ENCODE peak calls at places on chromosome 2, in nine cellular contexts. E is fibroblast of mammary gland, T is cardiac fibroblast, M is foreskin fibroblast, H is stomach, K is sigmoid colon, Q is brain microvascular endothelial cell, O is mammary epithelial cell, S is astrocyte of the spinal cord. U is an unnamed sample.

GRCh38 chr2:44181648-44182047 is 13.0 kb downstream of the PPM1B start:
- DNase-seq in E (no peak), T (no peak), M (no peak), H (no peak), K (no peak), Q (no peak), O (no peak), S (no peak), U (no peak)

GRCh38 chr2:26479971-26480750 is 2.2 kb upstream of the OTOF start:
- DNase-seq in E (no peak), T (no peak), M (no peak), H (no peak), K (no peak), Q (no peak), O (no peak), S (no peak), U (no peak)

GRCh38 chr2:46336560-46336959 is 39.4 kb downstream of the EPAS1 start:
- DNase-seq in E (peak; percentile 87), T (peak; percentile 49), M (peak; percentile 83), H (no peak), K (no peak), Q (peak; percentile 56), O (no peak), S (peak; percentile 51), U (no peak)

GRCh38 chr2:46162329-46162870 is 134.8 kb upstream of the EPAS1 start:
- DNase-seq in E (peak; percentile 78), T (peak; percentile 66), M (peak; percentile 33), H (no peak), K (no peak), Q (no peak), O (no peak), S (no peak), U (no peak)

GRCh38 chr2:70944291-70944690 is 8.6 kb downstream of the ATP6V1B1 start:
- DNase-seq in E (no peak), T (no peak), M (no peak), H (no peak), K (peak; percentile 60), Q (no peak), O (no peak), S (no peak), U (no peak)

GRCh38 chr2:114661926-114662670 is 219.7 kb downstream of the DPP10 start:
- DNase-seq in E (no peak), T (no peak), M (no peak), H (no peak), K (peak; percentile 59), Q (no peak), O (no peak), S (no peak), U (no peak)

GRCh38 chr2:148907085-148907785 is 32.2 kb downstream of the KIF5C start:
- DNase-seq in E (no peak), T (no peak), M (no peak), H (no peak), K (no peak), Q (no peak), O (no peak), S (no peak), U (no peak)

GRCh38 chr2:212974692-212975091 is 176.7 kb downstream of the IKZF2 start:
- DNase-seq in E (peak; percentile 75), T (peak; percentile 82), M (peak; percentile 59), H (no peak), K (no peak), Q (peak; percentile 84), O (peak; percentile 88), S (peak; percentile 70), U (peak; percentile 78)

GRCh38 chr2:149729575-149729974 is 142.0 kb upstream of the MMADHC start:
- DNase-seq in E (no peak), T (no peak), M (no peak), H (no peak), K (no peak), Q (no peak), O (no peak), S (no peak), U (no peak)

GRCh38 chr2:74527741-74528140 is 1.7 kb upstream of the DQX1 start:
- DNase-seq in E (no peak), T (no peak), M (no peak), H (no peak), K (no peak), Q (no peak), O (no peak), S (no peak), U (no peak)

GRCh38 chr2:28437142-28437835 is 44.6 kb downstream of the FOSL2 start:
- DNase-seq in E (no peak), T (no peak), M (no peak), H (no peak), K (peak; percentile 58), Q (no peak), O (peak; percentile 68), S (no peak), U (no peak)

GRCh38 chr2:151027147-151027546 is 234.5 kb downstream of the RBM43 start:
- DNase-seq in E (peak; percentile 5), T (no peak), M (peak; percentile 27), H (no peak), K (no peak), Q (no peak), O (no peak), S (no peak), U (no peak)

GRCh38 chr2:26122633-26123032 is 50.3 kb upstream of the GAREM2 start:
- DNase-seq in E (no peak), T (no peak), M (no peak), H (no peak), K (no peak), Q (no peak), O (no peak), S (no peak), U (no peak)

GRCh38 chr2:55361465-55362189 is 58.0 kb downstream of the CCDC88A start:
- DNase-seq in E (no peak), T (no peak), M (no peak), H (no peak), K (no peak), Q (no peak), O (no peak), S (no peak), U (no peak)

GRCh38 chr2:127463155-127463991 is 45.1 kb downstream of the PROC start:
- DNase-seq in E (no peak), T (no peak), M (no peak), H (no peak), K (no peak), Q (no peak), O (no peak), S (no peak), U (no peak)

GRCh38 chr2:240468300-240469238 is 33.1 kb downstream of the GPC1 start:
- DNase-seq in E (peak; percentile 15), T (no peak), M (no peak), H (no peak), K (peak; percentile 57), Q (no peak), O (no peak), S (no peak), U (no peak)

GRCh38 chr2:70926042-70926441 is 9.7 kb upstream of the ATP6V1B1 start:
- DNase-seq in E (no peak), T (no peak), M (no peak), H (no peak), K (peak; percentile 25), Q (no peak), O (no peak), S (no peak), U (no peak)

GRCh38 chr2:62478093-62478580 is 27.9 kb downstream of the TMEM17 start:
- DNase-seq in E (peak; percentile 71), T (peak; percentile 39), M (peak; percentile 48), H (no peak), K (no peak), Q (no peak), O (peak; percentile 16), S (no peak), U (no peak)

DNA sequence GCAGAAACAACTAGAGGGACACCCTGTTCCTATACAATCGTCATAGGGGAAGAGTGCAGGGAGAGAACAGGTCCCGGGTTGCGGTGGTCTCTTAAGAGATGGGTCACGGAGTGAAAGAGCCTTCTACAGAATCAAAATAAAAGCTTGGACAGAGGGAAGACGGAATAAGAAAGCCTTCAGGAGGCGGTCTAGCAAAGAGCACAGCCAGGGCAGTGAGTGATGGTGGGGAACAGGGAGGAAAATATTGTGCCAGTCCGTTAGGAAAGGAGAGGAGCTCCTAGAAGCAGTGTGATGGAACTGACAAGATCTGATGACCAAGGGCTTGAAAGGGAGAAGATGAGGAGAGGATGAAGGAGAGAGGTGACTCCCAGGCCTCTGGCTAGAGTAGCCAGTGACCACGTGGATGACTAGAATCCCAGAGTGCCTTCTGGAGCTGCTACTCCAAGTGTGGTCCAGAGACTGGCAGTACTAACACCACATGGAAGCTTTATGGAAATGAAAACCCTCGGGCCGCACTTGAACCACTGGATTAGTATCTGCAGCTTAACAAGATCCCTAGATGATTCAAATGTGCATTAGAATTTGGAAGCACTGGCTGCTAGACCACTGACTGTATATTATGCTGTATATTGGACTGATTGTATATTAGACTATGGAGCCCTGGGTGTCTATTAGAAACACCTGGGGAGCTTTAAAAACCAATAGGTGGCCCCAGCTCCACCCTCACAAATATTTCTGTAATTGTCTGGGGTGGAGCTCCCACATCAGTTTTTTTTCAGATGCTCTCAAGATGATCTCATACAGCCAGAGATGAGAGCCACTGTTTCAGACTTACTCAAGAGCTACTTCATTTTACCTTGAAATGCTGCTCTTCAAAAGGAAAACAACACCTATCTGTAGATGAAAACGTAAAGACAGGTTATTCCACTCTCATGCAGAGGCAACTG is 1.1 kb upstream of the EVA1A start:
- DNase-seq in E (peak; percentile 43), T (peak; percentile 50), M (peak; percentile 62), H (no peak), K (no peak), Q (peak; percentile 37), O (peak; percentile 51), S (peak; percentile 31), U (no peak)
- H3K4me3 ChIP-seq in E (peak overlapping the region; percentile 84), T (peak overlapping the region; percentile 73), M (peak overlapping the region; percentile 82), H (peak overlapping the region; percentile 60), K (no peak overlapping the region), Q (peak overlapping the region; percentile 88), O (peak overlapping the region; percentile 77), S (peak overlapping the region; percentile 73), U (peak overlapping the region; percentile 67)

GRCh38 chr2:40310303-40310702 is 141.6 kb downstream of the SLC8A1 start:
- DNase-seq in E (no peak), T (no peak), M (no peak), H (no peak), K (no peak), Q (no peak), O (no peak), S (no peak), U (no peak)
- H3K4me3 ChIP-seq in E (no peak overlapping the region), T (no peak overlapping the region), M (no peak overlapping the region), H (no peak overlapping the region), K (no peak overlapping the region), Q (no peak overlapping the region), O (no peak overlapping the region), S (no peak overlapping the region), U (no peak overlapping the region)

GRCh38 chr2:110772383-110772755 is 40.0 kb downstream of the ACOXL start:
- DNase-seq in E (no peak), T (no peak), M (no peak), H (no peak), K (no peak), Q (no peak), O (no peak), S (no peak), U (no peak)
- H3K4me3 ChIP-seq in E (no peak overlapping the region), T (no peak overlapping the region), M (no peak overlapping the region), H (no peak overlapping the region), K (no peak overlapping the region), Q (no peak overlapping the region), O (no peak overlapping the region), S (no peak overlapping the region), U (no peak overlapping the region)

DNA sequence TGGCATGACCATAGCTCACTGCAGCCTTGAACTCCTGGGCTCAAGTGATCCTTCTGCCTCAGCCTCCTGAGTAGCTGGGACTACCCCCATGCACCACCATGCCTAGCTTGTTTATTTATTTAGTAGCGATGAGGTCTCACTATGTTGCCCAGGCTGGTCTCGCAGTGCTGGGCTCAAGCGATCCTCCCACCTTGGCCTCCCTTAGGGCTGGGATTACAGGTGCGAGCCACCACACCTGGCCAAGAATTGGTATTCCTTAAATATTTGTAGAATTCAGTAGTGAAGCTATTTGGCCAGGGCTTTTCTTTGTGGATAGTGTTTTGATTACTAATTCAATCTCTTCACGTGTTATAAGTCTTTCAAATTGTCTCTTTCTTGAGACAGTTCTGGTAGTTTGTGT is 56.0 kb downstream of the ODC1 start:
- DNase-seq in E (no peak), T (no peak), M (no peak), H (no peak), K (no peak), Q (no peak), O (no peak), S (no peak), U (no peak)
- H3K4me3 ChIP-seq in E (no peak overlapping the region), T (no peak overlapping the region), M (no peak overlapping the region), H (no peak overlapping the region), K (no peak overlapping the region), Q (no peak overlapping the region), O (no peak overlapping the region), S (no peak overlapping the region), U (no peak overlapping the region)

U was measured in skeletal muscle cell.